ENCODE peak calls at places on chromosomes 12 and 14, in eight cellular contexts. F is psoas muscle, G is right atrium auricular region, I is caudate nucleus, X is RWPE1, C is adrenal gland, U is fibroblast of lung, T is astrocyte. Z is an unnamed sample.

GRCh38 chr14:23561873-23562821 is 5.4 kb downstream of the AP1G2 start:
- DNase-seq in F (no peak), G (no peak), I (no peak), X (no peak), C (no peak), U (peak), T (peak), Z (no peak)

GRCh38 chr12:132610051-132610759 is at the start of gene LRCOL1:
- DNase-seq in F (peak), G (no peak), I (no peak), X (no peak), C (peak), U (peak), T (peak), Z (no peak)

GRCh38 chr12:19546611-19547162 is 107.4 kb downstream of the AEBP2 start:
- DNase-seq in F (no peak), G (no peak), I (no peak), X (peak), C (no peak), U (peak), T (peak), Z (peak)

GRCh38 chr14:49586673-49587460 is 687 bp upstream of the RPS29 start:
- DNase-seq in F (no peak), G (no peak), I (no peak), X (peak), C (no peak), U (peak), T (peak), Z (peak)

GRCh38 chr12:52050771-52051541 is at the start of gene NR4A1:
- DNase-seq in F (peak), G (peak), I (peak), X (peak), C (peak), U (peak), T (peak), Z (no peak)

GRCh38 chr12:7068240-7068993 is 7.9 kb downstream of the C1S start:
- DNase-seq in F (peak), G (no peak), I (no peak), X (no peak), C (no peak), U (peak), T (peak), Z (no peak)

GRCh38 chr14:91417983-91418386 is 365 bp upstream of the CCDC88C start:
- DNase-seq in F (peak), G (no peak), I (no peak), X (peak), C (no peak), U (no peak), T (no peak), Z (no peak)

GRCh38 chr14:30194769-30195168 is 267.1 kb upstream of the PRKD1 start:
- DNase-seq in F (no peak), G (no peak), I (no peak), X (peak), C (no peak), U (peak), T (peak), Z (no peak)

GRCh38 chr12:64826234-64826633 is 1.8 kb downstream of the TBC1D30 start:
- DNase-seq in F (peak), G (no peak), I (peak), X (no peak), C (peak), U (peak), T (peak), Z (no peak)

GRCh38 chr12:52454411-52455201 is 2.7 kb upstream of the KRT6B start:
- DNase-seq in F (no peak), G (no peak), I (no peak), X (no peak), C (no peak), U (peak), T (no peak), Z (no peak)

GRCh38 chr14:104576607-104577332 is 2.8 kb upstream of the C14orf180 start:
- DNase-seq in F (no peak), G (no peak), I (no peak), X (no peak), C (no peak), U (no peak), T (no peak), Z (no peak)

GRCh38 chr12:46908236-46908935 is 82.6 kb upstream of the SLC38A4 start:
- DNase-seq in F (no peak), G (no peak), I (no peak), X (peak), C (no peak), U (peak), T (peak), Z (peak)

GRCh38 chr12:124613151-124613585 is 45.8 kb upstream of the NCOR2 start:
- DNase-seq in F (no peak), G (no peak), I (no peak), X (no peak), C (no peak), U (peak), T (peak), Z (no peak)

GRCh38 chr14:55752580-55753365 is 172.8 kb downstream of the KTN1 start:
- DNase-seq in F (no peak), G (no peak), I (no peak), X (peak), C (no peak), U (peak), T (peak), Z (peak)

GRCh38 chr14:76518366-76518765 is 142.4 kb downstream of the ESRRB start:
- DNase-seq in F (no peak), G (no peak), I (no peak), X (no peak), C (no peak), U (no peak), T (no peak), Z (no peak)

GRCh38 chr12:13499008-13499407 is 302.5 kb downstream of the EMP1 start:
- DNase-seq in F (no peak), G (no peak), I (no peak), X (no peak), C (no peak), U (no peak), T (no peak), Z (no peak)
- H3K27ac ChIP-seq in F (no peak), G (no peak), I (no peak), X (no peak), C (no peak), U (no peak), T (no peak), Z (no peak)

DNA sequence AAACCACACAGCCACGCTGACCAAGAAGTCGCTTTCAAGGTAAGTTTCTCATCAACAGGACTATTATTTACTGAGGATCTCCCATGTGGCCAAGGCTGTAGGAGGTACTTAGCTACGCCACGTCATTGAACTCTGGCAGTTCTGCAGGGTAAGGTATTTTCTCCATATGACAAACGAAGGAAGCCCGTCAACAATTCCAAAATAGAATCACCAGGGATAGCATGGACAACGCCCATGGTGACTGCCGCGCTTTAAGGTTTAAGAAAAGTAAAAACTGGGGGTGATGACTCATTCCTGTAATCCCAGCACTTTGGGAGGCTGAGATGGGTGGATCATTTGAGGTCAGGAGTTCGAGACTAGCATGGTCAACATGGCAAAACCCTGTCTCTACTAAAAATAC is 28.6 kb downstream of the SSH1 start:
- DNase-seq in F (peak), G (no peak), I (no peak), X (peak), C (no peak), U (peak), T (peak), Z (no peak)
- H3K27ac ChIP-seq in F (peak), G (peak), I (no peak), X (peak), C (no peak), U (peak), T (peak), Z (peak)

GRCh38 chr12:70640901-70641300 is 3.7 kb upstream of the PTPRB start:
- DNase-seq in F (no peak), G (no peak), I (no peak), X (no peak), C (no peak), U (no peak), T (no peak), Z (no peak)

GRCh38 chr12:70637686-70638085 is 457 bp upstream of the PTPRB start:
- DNase-seq in F (no peak), G (no peak), I (no peak), X (no peak), C (no peak), U (no peak), T (no peak), Z (no peak)

GRCh38 chr12:70637286-70637685 is at the start of gene PTPRB:
- DNase-seq in F (no peak), G (no peak), I (no peak), X (no peak), C (no peak), U (no peak), T (no peak), Z (no peak)

GRCh38 chr12:70639535-70639934 is 2.3 kb upstream of the PTPRB start:
- DNase-seq in F (no peak), G (no peak), I (no peak), X (no peak), C (no peak), U (no peak), T (no peak), Z (no peak)

GRCh38 chr12:70638639-70639349 is 1.6 kb upstream of the PTPRB start:
- DNase-seq in F (no peak), G (no peak), I (no peak), X (peak), C (no peak), U (peak), T (no peak), Z (no peak)
- H3K27ac ChIP-seq in F (no peak), G (no peak), I (no peak), X (no peak), C (no peak), U (no peak), T (no peak), Z (peak)

DNA sequence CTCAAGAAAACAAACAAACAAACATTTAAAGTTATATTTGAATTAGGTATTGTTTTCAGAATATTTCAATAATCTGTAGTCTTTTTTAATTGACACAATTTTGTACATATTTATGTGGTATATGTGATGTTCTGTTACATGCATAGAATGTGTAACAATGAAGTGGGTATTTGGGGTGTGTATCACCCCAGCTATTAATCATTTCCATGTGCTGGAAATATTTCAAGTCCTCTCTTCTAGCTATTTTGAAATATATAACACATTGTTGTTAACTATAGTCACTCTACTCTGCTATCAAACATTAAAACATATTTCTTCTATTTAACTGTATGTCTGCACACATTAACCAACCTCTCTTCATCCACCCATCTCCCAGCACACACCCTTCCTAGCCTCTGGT is 32.0 kb upstream of the SIX1 start:
- DNase-seq in F (no peak), G (no peak), I (no peak), X (no peak), C (no peak), U (no peak), T (no peak), Z (no peak)
- H3K27ac ChIP-seq in F (no peak), G (no peak), I (no peak), X (no peak), C (no peak), U (no peak), T (no peak), Z (no peak)

DNA sequence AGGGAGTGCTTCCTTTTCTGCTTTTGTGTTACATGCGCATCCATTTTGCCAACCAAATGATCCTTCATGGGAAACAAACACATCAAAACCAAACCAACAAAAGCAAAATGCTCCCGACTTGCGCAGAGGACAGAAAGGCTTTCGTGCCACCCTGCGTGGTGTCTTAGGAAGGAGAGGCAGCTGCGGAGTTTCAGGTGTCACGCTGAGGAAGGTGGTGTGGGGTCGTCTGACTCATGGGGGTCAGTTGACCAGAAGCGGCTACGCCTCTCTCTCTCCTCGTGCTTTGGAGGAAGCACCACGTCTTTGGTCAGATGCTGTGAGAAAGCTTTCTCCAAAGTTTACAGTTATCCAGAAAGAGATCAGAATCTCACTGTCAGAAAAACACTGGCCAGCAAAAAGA is 7.9 kb downstream of the EMP1 start:
- DNase-seq in F (no peak), G (no peak), I (no peak), X (no peak), C (no peak), U (peak), T (peak), Z (no peak)
- H3K27ac ChIP-seq in F (peak), G (peak), I (no peak), X (peak), C (no peak), U (peak), T (peak), Z (peak)

DNA sequence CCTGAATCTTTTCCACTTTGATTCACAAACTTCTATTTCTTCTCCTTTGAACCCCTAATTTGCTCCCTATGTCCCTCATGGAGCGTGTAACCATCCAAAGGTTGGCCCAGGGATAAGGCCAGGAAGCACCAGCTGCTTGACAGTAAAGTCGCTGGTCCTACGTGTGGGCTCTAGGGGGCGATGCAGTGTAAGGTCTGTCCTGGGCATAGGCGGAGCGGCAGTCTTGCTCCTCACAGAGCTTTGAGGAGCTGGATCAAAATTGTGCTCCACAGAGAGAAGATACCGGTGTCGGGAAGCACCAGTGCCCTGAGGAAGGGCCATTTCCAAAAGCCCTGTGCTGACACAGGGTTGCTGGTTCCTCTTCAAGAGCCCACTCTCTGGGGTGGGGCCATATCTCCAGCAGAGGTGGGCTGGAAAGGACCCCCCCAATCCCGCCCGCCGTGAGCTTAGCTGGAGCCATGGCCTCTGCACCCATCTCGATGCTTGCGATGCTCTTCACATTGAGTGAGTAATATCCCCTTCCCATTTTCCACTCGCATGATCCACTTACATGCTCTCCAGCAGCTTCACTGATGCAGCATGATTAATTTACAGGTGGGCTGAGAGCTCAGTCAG is 49.9 kb upstream of the OR4E1 start:
- DNase-seq in F (no peak), G (no peak), I (no peak), X (peak), C (no peak), U (no peak), T (no peak), Z (no peak)
- H3K27ac ChIP-seq in F (no peak), G (no peak), I (no peak), X (no peak), C (no peak), U (no peak), T (no peak), Z (no peak)

DNA sequence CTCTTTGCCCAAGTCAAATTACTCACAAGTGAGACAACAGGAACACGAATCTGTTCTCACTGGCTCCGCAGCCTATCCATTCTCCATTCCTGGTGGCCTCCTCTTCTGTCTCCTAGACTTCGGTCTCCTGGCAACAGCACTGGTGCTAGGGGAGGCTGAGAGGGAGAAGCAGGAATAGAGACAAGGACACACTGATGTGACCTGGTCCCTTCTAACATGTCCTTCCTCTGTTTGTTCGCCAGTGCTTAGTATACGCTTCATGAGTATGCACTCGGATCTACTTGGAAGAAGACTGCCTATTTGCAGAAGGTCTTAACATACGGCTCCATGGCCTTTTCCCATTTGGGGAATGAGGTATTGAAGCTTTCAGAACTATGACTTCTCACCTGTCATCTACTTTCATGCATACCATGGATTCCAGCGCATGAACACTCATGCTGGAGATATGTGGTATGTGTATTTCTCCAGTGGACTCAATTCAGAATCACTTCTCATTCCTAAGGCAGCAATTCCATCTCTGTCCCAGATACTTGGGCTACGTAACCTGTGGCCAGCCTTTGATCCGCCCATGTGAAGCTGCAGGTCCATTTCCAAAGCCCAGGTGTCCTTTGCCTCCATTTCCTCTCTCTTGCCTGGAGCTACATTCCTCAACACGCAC is 33.9 kb downstream of the BHLHE41 start:
- DNase-seq in F (no peak), G (no peak), I (no peak), X (peak), C (no peak), U (peak), T (peak), Z (no peak)
- H3K27ac ChIP-seq in F (no peak), G (no peak), I (no peak), X (no peak), C (no peak), U (no peak), T (no peak), Z (no peak)

GRCh38 chr14:61492474-61492873 is 171.1 kb downstream of the PRKCH start:
- DNase-seq in F (no peak), G (no peak), I (no peak), X (no peak), C (no peak), U (no peak), T (no peak), Z (no peak)
- H3K27ac ChIP-seq in F (no peak), G (no peak), I (peak), X (no peak), C (no peak), U (no peak), T (no peak), Z (no peak)